ENCODE peak calls at places on chromosomes 12 and 14, in four cellular contexts. I, W, J and G are unnamed samples.

GRCh38 chr12:95212576-95212975 is 4.7 kb downstream of the FGD6 start:
- DNase-seq in J (no peak), W (no peak), I (peak; percentile 30), G (no peak)

GRCh38 chr12:122185494-122186082 is 2.7 kb downstream of the LRRC43 start:
- DNase-seq in J (no peak), I (no peak), W (no peak), G (no peak)

GRCh38 chr14:25037032-25037431 is 12.9 kb downstream of the STXBP6 start:
- DNase-seq in W (no peak), J (no peak), I (no peak), G (no peak)

GRCh38 chr14:32226051-32226450 is 23.0 kb upstream of the RNU6-8 start:
- DNase-seq in I (no peak), W (no peak), J (no peak), G (no peak)

GRCh38 chr12:68479832-68480291 is 130.8 kb upstream of the RAP1B start:
- DNase-seq in I (no peak), J (no peak), W (no peak), G (no peak)

GRCh38 chr14:86115972-86116371 is 586.0 kb downstream of the FLRT2 start:
- DNase-seq in W (no peak), J (no peak), I (no peak), G (no peak)

GRCh38 chr12:117025481-117026151 is 73.6 kb downstream of the TESC start:
- DNase-seq in I (peak; percentile 70), J (peak; percentile 74), W (peak; percentile 77), G (no peak)

GRCh38 chr14:72638021-72638420 is 255.9 kb downstream of the DPF3 start:
- DNase-seq in J (no peak), I (peak; percentile 64), W (no peak), G (no peak)

GRCh38 chr14:104078031-104078455 is 7.5 kb upstream of the ASPG start:
- DNase-seq in W (peak; percentile 91), J (peak; percentile 91), I (peak; percentile 87), G (no peak)

GRCh38 chr12:69405466-69405865 is 45.9 kb downstream of the YEATS4 start:
- DNase-seq in J (no peak), I (peak; percentile 80), W (peak; percentile 18), G (no peak)

GRCh38 chr12:41055875-41056577 is 132.1 kb upstream of the PDZRN4 start:
- DNase-seq in J (no peak), I (no peak), W (no peak), G (no peak)

GRCh38 chr12:68529466-68529865 is 81.2 kb upstream of the RAP1B start:
- DNase-seq in W (no peak), I (no peak), J (no peak), G (no peak)

GRCh38 chr12:132408001-132408400 is 78.6 kb upstream of the GALNT9 start:
- DNase-seq in J (no peak), I (no peak), W (no peak), G (no peak)

GRCh38 chr12:56867216-56867615 is 67.0 kb downstream of the SDR9C7 start:
- DNase-seq in I (no peak), J (no peak), W (no peak), G (no peak)

GRCh38 chr14:49770212-49770817 is 2.4 kb downstream of the KLHDC2 start:
- DNase-seq in J (peak; percentile 50), W (no peak), I (no peak), G (no peak)